ENCODE peak calls at places on chromosomes 1 and 21, in nine cellular contexts. Q is AG04450, T is upper lobe of right lung, Z is hepatocyte, R is tibial nerve, P is psoas muscle, K is left lung, V is GM20000, M is thoracic aorta. U is an unnamed sample.

GRCh38 chr1:224707849-224708725 is 92.0 kb downstream of the CNIH3 start:
- DNase-seq in Q (peak), T (peak), Z (peak), R (no peak), P (no peak), K (no peak), V (no peak), M (no peak), U (no peak)

GRCh38 chr1:29631836-29632420 is 395.6 kb downstream of the PTPRU start:
- DNase-seq in Q (no peak), T (no peak), Z (no peak), R (no peak), P (no peak), K (no peak), V (no peak), M (no peak), U (peak)

GRCh38 chr21:21187579-21187978 is 189.4 kb downstream of the NCAM2 start:
- DNase-seq in Q (no peak), T (no peak), Z (no peak), R (no peak), P (no peak), K (no peak), V (no peak), M (no peak), U (no peak)

GRCh38 chr1:205667909-205668643 is 12.2 kb downstream of the SLC45A3 start:
- DNase-seq in Q (no peak), T (no peak), Z (no peak), R (no peak), P (no peak), K (no peak), V (no peak), M (no peak), U (no peak)

GRCh38 chr21:42375141-42375905 is 9.0 kb upstream of the TFF1 start:
- DNase-seq in Q (no peak), T (no peak), Z (no peak), R (no peak), P (no peak), K (peak), V (no peak), M (no peak), U (no peak)

GRCh38 chr1:220786337-220787068 is at the start of gene MTARC1:
- DNase-seq in Q (no peak), T (peak), Z (peak), R (no peak), P (peak), K (peak), V (peak), M (no peak), U (peak)

GRCh38 chr1:207033302-207033701 is 746 bp upstream of the C1orf116 start:
- DNase-seq in Q (no peak), T (no peak), Z (no peak), R (no peak), P (no peak), K (no peak), V (no peak), M (no peak), U (no peak)

GRCh38 chr1:171754381-171754705 is 12.5 kb upstream of the VAMP4 start:
- DNase-seq in Q (peak), T (no peak), Z (no peak), R (no peak), P (no peak), K (no peak), V (no peak), M (no peak), U (no peak)

GRCh38 chr21:42513151-42513984 is at the start of gene SLC37A1:
- DNase-seq in Q (no peak), T (peak), Z (peak), R (no peak), P (peak), K (peak), V (peak), M (no peak), U (no peak)

GRCh38 chr1:23098463-23099170 is 70.0 kb downstream of the LUZP1 start:
- DNase-seq in Q (peak), T (no peak), Z (peak), R (peak), P (no peak), K (no peak), V (peak), M (no peak), U (no peak)

GRCh38 chr1:53328009-53328489 is at the start of gene LRP8:
- DNase-seq in Q (peak), T (peak), Z (peak), R (peak), P (peak), K (peak), V (peak), M (no peak), U (peak)

DNA sequence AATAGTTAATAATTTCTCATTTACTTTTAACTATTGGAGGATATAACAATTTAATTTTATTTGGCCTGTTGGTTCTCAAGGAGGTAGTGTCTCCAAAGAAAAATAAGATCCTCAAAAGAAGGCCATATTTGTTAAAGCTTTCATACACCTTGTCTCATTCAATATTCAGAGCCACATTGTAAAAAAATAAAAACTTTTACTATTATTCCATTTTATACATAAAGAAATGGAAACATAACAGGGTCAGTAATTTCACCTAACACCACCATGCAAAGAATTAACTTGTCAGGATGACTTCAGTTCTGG is 40.3 kb upstream of the KCTD3 start:
- DNase-seq in Q (no peak), T (no peak), Z (no peak), R (no peak), P (no peak), K (no peak), V (no peak), M (no peak), U (no peak)
- TF ChIP-seq CTCF in Q (no peak), T (no peak), Z (no peak), R (no peak), P (no peak), K (no peak), V (no peak), M (no peak), U (no peak)

GRCh38 chr1:10686404-10687040 is 109.9 kb downstream of the CASZ1 start:
- DNase-seq in Q (no peak), T (no peak), Z (peak), R (no peak), P (no peak), K (no peak), V (no peak), M (no peak), U (no peak)
- TF ChIP-seq CTCF in Q (no peak), T (no peak), Z (no peak), R (no peak), P (no peak), K (no peak), V (no peak), M (no peak), U (no peak)

DNA sequence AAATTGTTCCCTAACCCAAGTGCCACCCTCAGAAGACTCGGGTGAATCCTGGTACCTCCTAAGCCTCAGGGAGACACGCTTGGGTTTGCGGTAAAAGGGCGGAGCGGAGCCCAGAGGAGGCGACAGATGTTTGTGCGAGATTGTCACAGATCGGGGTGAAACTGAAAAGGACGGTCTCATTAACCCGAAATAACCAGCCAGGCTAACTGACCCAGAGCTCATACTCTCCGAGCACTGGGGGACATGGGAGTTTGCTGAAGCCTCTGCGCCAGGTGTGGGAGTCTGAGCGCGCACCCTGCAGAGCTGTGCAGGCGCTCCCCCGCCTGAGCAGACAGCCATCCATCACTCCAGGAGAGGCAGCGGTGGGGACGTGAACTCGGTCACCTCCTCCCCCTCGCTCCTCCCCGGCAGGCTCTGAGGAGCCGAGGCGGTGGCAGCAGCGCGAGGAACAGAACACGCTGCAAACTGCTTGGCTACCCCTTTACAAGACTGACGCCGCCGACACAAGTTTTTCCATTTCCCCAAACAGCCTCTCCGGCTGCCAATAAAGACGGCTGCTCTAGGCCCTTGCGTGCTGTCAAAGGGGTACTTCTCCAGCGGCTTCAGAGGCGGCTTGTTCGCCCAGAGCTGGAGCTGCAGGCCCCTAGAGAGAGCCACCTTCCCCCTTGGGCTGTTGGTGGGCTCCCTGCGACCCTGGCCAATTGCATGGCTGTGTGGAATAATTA is 43.5 kb downstream of the RRAGC start:
- DNase-seq in Q (no peak), T (no peak), Z (no peak), R (no peak), P (no peak), K (no peak), V (peak), M (no peak), U (no peak)
- TF ChIP-seq CTCF in Q (no peak), T (no peak), Z (no peak), R (no peak), P (no peak), K (no peak), V (peak), M (no peak), U (no peak)

DNA sequence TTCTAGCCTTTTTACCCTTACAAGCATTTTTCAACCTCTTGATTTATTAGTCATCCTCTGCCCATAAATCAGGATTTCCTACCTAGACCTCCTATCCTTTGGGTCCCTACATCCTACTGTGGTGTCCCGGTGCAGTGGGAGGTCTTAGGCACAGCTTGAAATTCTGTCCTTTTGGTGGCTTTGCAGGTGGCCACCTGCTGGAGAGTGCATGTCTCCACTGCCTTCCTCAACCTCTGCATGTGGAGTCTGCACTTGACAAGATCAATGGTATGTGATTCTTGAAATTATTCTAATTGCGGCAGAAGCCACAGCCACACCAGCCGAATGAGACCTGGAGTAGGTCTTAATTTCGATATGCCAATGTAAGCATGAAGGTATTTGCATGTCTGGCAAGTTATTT is 11.4 kb upstream of the KCNA3 start:
- DNase-seq in Q (no peak), T (no peak), Z (no peak), R (no peak), P (no peak), K (no peak), V (no peak), M (no peak), U (no peak)
- TF ChIP-seq CTCF in Q (no peak), T (peak), Z (no peak), R (no peak), P (no peak), K (no peak), V (peak), M (no peak), U (no peak)

GRCh38 chr1:89525169-89525855 is 683 bp downstream of the LRRC8B start:
- DNase-seq in Q (no peak), T (peak), Z (peak), R (peak), P (no peak), K (peak), V (peak), M (no peak), U (no peak)

GRCh38 chr1:89523597-89524368 is 846 bp upstream of the LRRC8B start:
- DNase-seq in Q (no peak), T (no peak), Z (peak), R (no peak), P (peak), K (peak), V (peak), M (no peak), U (no peak)

GRCh38 chr1:89527750-89528381 is 3.2 kb downstream of the LRRC8B start:
- DNase-seq in Q (no peak), T (no peak), Z (no peak), R (no peak), P (no peak), K (no peak), V (no peak), M (no peak), U (no peak)

GRCh38 chr1:89527256-89527655 is 2.6 kb downstream of the LRRC8B start:
- DNase-seq in Q (no peak), T (no peak), Z (no peak), R (no peak), P (no peak), K (no peak), V (no peak), M (no peak), U (no peak)

DNA sequence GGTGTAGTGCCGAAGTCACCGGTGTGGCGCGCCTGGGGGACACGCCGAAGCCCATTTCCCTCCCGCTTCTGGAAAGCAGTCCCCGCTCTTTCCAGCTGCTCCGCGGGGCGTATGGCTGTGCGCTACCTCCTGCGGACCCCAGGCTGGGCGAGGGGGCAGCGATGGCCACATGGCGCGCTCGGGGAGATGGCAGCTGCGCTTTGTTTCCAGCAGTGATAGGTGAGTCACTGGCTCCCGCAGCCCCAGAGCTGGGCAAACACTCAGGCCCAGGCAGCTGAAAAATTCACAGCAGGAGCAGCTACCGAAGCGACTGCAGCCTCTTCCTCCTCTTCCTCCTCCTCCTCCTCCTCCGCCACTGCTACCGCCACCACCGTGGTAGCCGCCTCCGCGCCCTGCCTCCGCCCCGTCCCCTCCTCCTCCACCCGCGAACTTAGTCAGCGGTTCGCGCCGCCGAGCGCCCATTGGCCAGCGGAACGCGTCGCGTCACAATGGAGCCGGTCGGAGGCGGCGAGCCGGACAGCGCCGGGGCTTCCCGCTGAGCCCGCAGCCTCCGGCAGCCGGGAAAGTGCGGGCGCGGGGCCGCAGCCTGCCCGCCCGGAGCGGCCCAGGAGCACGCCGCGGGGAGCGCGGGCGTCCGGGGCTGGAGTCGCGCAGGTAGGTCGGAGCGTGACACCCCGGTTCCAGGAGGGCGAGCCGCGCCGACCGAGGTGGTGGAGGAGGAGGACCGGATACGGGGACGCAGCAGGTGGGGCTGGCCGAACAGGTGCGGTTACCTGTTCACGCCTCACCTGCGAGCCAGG is at the start of gene LRRC8B:
- DNase-seq in Q (peak), T (peak), Z (peak), R (peak), P (peak), K (peak), V (peak), M (peak), U (peak)
- TF ChIP-seq CTCF in Q (no peak), T (no peak), Z (no peak), R (no peak), P (no peak), K (no peak), V (no peak), M (no peak), U (no peak)

U was measured in osteocyte.